ENCODE peak calls at places on chromosomes 7 and 10, in five cellular contexts. S is HCT116, J is heart right ventricle, O is A549, M is prostate gland. F is an unnamed sample.

GRCh38 chr10:127907411-127908105 is 655 bp downstream of the PTPRE start:
- DNase-seq in J (peak), M (no peak), O (no peak), S (no peak), F (no peak)

GRCh38 chr7:320297-320696 is 30.3 kb downstream of the FOXL3 start:
- DNase-seq in S (no peak), M (no peak), J (no peak), O (no peak), F (no peak)

GRCh38 chr7:55214707-55215106 is 150.4 kb upstream of the LANCL2 start:
- DNase-seq in M (no peak), J (no peak), O (no peak), S (no peak), F (no peak)

GRCh38 chr7:111074772-111075152 is 16.2 kb upstream of the LRRN3 start:
- DNase-seq in M (no peak), O (no peak), J (no peak), S (no peak), F (no peak)

GRCh38 chr7:2521952-2522591 is 2.5 kb downstream of the LFNG start:
- DNase-seq in O (no peak), M (no peak), J (peak), S (no peak), F (peak)

GRCh38 chr10:784377-784758 is 94.9 kb upstream of the DIP2C start:
- DNase-seq in J (no peak), S (peak), O (no peak), M (no peak), F (peak)

GRCh38 chr7:114554781-114555537 is 140.3 kb downstream of the FOXP2 start:
- DNase-seq in J (no peak), O (no peak), M (no peak), S (peak), F (no peak)

GRCh38 chr10:112139176-112139575 is 44.4 kb downstream of the GPAM start:
- DNase-seq in J (no peak), O (no peak), S (no peak), M (no peak), F (no peak)

GRCh38 chr7:124765401-124766352 is at the start of gene GPR37:
- DNase-seq in M (peak), J (no peak), S (peak), O (peak), F (peak)

GRCh38 chr7:77580762-77581350 is 43.8 kb downstream of the PTPN12 start:
- DNase-seq in S (no peak), M (no peak), O (no peak), J (no peak), F (no peak)

GRCh38 chr10:34235164-34235832 is 579.8 kb downstream of the PARD3 start:
- DNase-seq in J (no peak), O (no peak), S (no peak), M (no peak), F (no peak)

GRCh38 chr10:5349362-5349761 is 15.4 kb upstream of the UCN3 start:
- DNase-seq in S (no peak), M (no peak), J (no peak), O (no peak), F (no peak)

GRCh38 chr7:28008171-28008570 is 172.4 kb downstream of the JAZF1 start:
- DNase-seq in M (no peak), J (no peak), S (no peak), O (no peak), F (no peak)

DNA sequence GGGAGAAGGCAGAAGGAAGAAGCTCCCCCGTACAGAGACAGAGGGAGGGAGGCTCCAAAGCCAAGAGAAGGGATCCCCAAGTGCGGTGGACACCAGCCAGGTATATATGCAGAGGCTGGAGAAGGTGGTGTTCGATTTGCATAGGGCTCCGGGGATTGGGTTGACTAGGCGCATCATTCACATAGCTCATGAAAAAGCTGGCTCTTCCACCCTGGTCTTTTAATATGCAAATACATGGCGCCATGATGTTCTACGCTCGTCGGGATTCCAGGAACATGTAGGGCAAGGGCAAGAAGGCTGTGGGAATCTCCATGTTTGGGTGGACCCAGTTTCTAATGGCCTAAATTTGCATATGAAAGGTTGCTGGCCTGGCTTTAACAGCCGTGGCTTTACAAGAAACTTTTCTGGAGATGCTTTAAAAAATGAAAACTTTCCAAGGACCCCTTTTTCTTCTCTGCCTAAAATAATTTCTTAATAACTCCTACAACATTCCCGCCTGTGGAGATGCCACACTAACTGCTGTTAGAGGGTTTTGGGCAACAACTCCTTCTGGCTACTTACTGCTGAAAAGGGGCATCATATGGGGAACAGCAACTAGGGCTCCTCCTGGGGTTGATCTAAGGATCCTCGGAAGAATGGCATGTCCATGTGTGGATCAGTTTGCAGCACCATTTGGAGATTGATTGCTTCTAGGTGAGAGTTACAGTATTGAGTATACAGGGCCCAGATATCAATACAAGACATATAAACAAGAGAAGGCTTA is 28.3 kb downstream of the C1GALT1 start:
- DNase-seq in O (no peak), M (no peak), S (no peak), J (no peak), F (no peak)
- H3K27ac ChIP-seq in O (no peak), M (no peak), S (no peak), J (no peak), F (no peak)

GRCh38 chr7:159227433-159227832 is 82.8 kb upstream of the VIPR2 start:
- DNase-seq in O (no peak), M (no peak), S (no peak), J (no peak), F (peak)

GRCh38 chr7:159229683-159230475 is 85.2 kb upstream of the VIPR2 start:
- DNase-seq in S (no peak), O (no peak), J (no peak), M (no peak), F (no peak)

GRCh38 chr7:159231017-159231416 is 86.3 kb upstream of the VIPR2 start:
- DNase-seq in J (no peak), O (no peak), S (no peak), M (no peak), F (no peak)

GRCh38 chr7:159226303-159226702 is 81.6 kb upstream of the VIPR2 start:
- DNase-seq in J (no peak), S (no peak), O (no peak), M (no peak), F (no peak)
- H3K27ac ChIP-seq in J (no peak), S (no peak), O (no peak), M (no peak), F (no peak)

GRCh38 chr10:61989995-61990760 is 88.7 kb downstream of the ARID5B start:
- DNase-seq in O (no peak), M (no peak), S (no peak), J (no peak), F (no peak)
- H3K27ac ChIP-seq in O (no peak), M (no peak), S (no peak), J (no peak), F (no peak)

DNA sequence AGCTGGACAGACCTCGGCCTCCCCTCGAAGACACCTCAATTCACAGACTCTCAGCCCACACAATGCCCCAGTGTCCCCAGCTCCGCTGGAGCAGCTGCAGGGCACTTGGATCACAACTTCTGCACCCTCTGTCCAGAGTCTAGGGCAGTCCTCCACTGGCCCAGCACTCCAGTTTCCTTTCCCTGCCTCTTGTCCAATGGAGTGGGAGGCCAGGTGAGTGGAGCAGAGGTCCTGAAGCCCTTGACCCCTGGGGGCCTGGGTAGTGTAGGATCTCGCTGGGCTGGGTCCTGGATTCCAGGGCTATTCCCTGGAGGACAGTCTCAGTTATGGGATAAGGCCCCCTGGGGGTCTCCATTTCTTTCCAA is 11.8 kb downstream of the SFRP5 start:
- DNase-seq in S (no peak), J (no peak), O (no peak), M (no peak), F (no peak)
- H3K27ac ChIP-seq in S (no peak), J (no peak), O (no peak), M (no peak), F (peak)

GRCh38 chr7:29488977-29489376 is 74.7 kb upstream of the PRR15 start:
- DNase-seq in J (no peak), O (no peak), S (no peak), M (no peak), F (no peak)
- H3K27ac ChIP-seq in J (peak), O (peak), S (no peak), M (peak), F (no peak)

GRCh38 chr7:156594283-156595080 is 46.1 kb upstream of the RNF32 start:
- DNase-seq in S (no peak), J (no peak), O (no peak), M (no peak), F (no peak)
- H3K27ac ChIP-seq in S (no peak), J (no peak), O (no peak), M (no peak), F (no peak)

F was measured in body of pancreas.